ENCODE peak calls at places on chromosomes 6 and 20, in ten cellular contexts. I, E, V, R, A, N, H, Q, L and M are unnamed samples.

GRCh38 chr20:49727473-49727872 is 13.8 kb upstream of the B4GALT5 start:
- DNase-seq in I (no peak), E (no peak), V (no peak), R (no peak), A (no peak), N (no peak), H (no peak), Q (no peak), L (no peak), M (no peak)

GRCh38 chr6:80939936-80940335 is 812.5 kb downstream of the TENT5A start:
- DNase-seq in I (no peak), E (no peak), V (no peak), R (no peak), A (no peak), N (no peak), H (no peak), Q (no peak), L (no peak), M (no peak)

GRCh38 chr6:118678866-118679265 is 27.5 kb upstream of the CEP85L start:
- DNase-seq in I (no peak), E (no peak), V (no peak), R (no peak), A (no peak), N (no peak), H (no peak), Q (no peak), L (no peak), M (no peak)

GRCh38 chr6:159939591-159940016 is 29.3 kb upstream of the IGF2R start:
- DNase-seq in I (no peak), E (no peak), V (no peak), R (no peak), A (no peak), N (no peak), H (no peak), Q (no peak), L (no peak), M (no peak)

GRCh38 chr6:1404066-1404712 is 14.8 kb downstream of the FOXF2 start:
- DNase-seq in I (no peak), E (no peak), V (peak), R (no peak), A (peak), N (no peak), H (no peak), Q (no peak), L (no peak), M (no peak)

GRCh38 chr6:44464527-44465310 is 77.2 kb downstream of the CDC5L start:
- DNase-seq in I (no peak), E (no peak), V (no peak), R (no peak), A (peak), N (no peak), H (no peak), Q (no peak), L (peak), M (peak)

GRCh38 chr20:25462166-25462565 is 54.7 kb downstream of the GINS1 start:
- DNase-seq in I (no peak), E (no peak), V (no peak), R (no peak), A (no peak), N (no peak), H (no peak), Q (no peak), L (no peak), M (no peak)

GRCh38 chr6:4449409-4449808 is 314.0 kb upstream of the ECI2 start:
- DNase-seq in I (no peak), E (no peak), V (no peak), R (no peak), A (no peak), N (no peak), H (no peak), Q (no peak), L (no peak), M (peak)

GRCh38 chr6:26383624-26384417 is 913 bp downstream of the BTN2A2 start:
- DNase-seq in I (peak), E (no peak), V (peak), R (no peak), A (peak), N (no peak), H (no peak), Q (no peak), L (no peak), M (no peak)

GRCh38 chr20:25310921-25311728 is 63.2 kb downstream of the PYGB start:
- DNase-seq in I (no peak), E (no peak), V (peak), R (no peak), A (peak), N (no peak), H (peak), Q (no peak), L (no peak), M (no peak)

GRCh38 chr6:106886922-106887797 is 87.4 kb downstream of the CD24 start:
- DNase-seq in I (no peak), E (no peak), V (no peak), R (no peak), A (no peak), N (no peak), H (no peak), Q (no peak), L (no peak), M (no peak)

GRCh38 chr20:32559753-32560380 is 25.3 kb downstream of the NOL4L start:
- DNase-seq in I (no peak), E (no peak), V (no peak), R (no peak), A (no peak), N (no peak), H (no peak), Q (no peak), L (no peak), M (no peak)

GRCh38 chr20:62724692-62725595 is 16.3 kb downstream of the NTSR1 start:
- DNase-seq in I (no peak), E (no peak), V (no peak), R (no peak), A (no peak), N (no peak), H (peak), Q (no peak), L (no peak), M (no peak)

GRCh38 chr20:32314768-32315167 is 37.3 kb downstream of the KIF3B start:
- DNase-seq in I (no peak), E (no peak), V (no peak), R (no peak), A (no peak), N (no peak), H (no peak), Q (no peak), L (no peak), M (no peak)

GRCh38 chr6:127641905-127642304 is 64.9 kb downstream of the C6orf58 start:
- DNase-seq in I (peak), E (no peak), V (peak), R (no peak), A (peak), N (no peak), H (no peak), Q (no peak), L (no peak), M (no peak)
- TF ChIP-seq CTCF in I (peak), E (no peak), V (peak), R (peak), A (peak), N (peak), H (peak), Q (peak), L (peak), M (peak)

DNA sequence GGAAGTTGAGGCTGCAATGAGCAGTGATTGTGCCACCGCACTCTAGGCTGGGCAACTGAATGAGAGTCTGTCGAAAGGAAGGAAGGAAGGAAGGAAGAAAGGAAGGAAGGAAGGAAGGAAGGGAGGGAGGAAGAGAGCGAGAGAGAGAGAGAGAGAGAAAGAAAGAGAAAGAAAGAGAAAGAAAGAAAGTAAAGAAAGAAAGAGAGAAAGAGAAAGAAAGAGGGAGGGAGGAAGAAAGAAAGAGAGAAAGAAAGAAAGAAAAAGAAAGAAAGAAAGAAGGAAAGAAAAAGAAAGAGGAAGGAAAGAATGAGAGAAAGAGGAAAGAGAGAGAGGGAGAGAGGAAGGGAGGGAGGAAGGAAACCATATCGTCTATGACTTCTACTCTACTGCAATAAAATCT is 60.2 kb downstream of the OPRM1 start:
- DNase-seq in I (no peak), E (no peak), V (no peak), R (no peak), A (no peak), N (no peak), H (no peak), Q (no peak), L (no peak), M (no peak)
- TF ChIP-seq CTCF in I (no peak), E (no peak), V (no peak), R (no peak), A (no peak), N (no peak), H (no peak), Q (no peak), L (no peak), M (no peak)

GRCh38 chr20:36210561-36210960 is 25.7 kb upstream of the AAR2 start:
- DNase-seq in I (no peak), E (no peak), V (no peak), R (peak), A (no peak), N (no peak), H (no peak), Q (no peak), L (no peak), M (no peak)
- TF ChIP-seq CTCF in I (peak), E (no peak), V (no peak), R (peak), A (peak), N (no peak), H (no peak), Q (no peak), L (no peak), M (peak)

GRCh38 chr6:15524736-15525401 is 138.0 kb downstream of the DTNBP1 start:
- DNase-seq in I (no peak), E (peak), V (no peak), R (no peak), A (no peak), N (peak), H (no peak), Q (no peak), L (no peak), M (no peak)
- TF ChIP-seq CTCF in I (no peak), E (no peak), V (no peak), R (no peak), A (no peak), N (no peak), H (no peak), Q (no peak), L (no peak), M (no peak)

GRCh38 chr6:30612213-30612612 is 4.8 kb downstream of the PPP1R10 start:
- DNase-seq in I (no peak), E (no peak), V (peak), R (no peak), A (peak), N (no peak), H (no peak), Q (no peak), L (no peak), M (no peak)
- TF ChIP-seq CTCF in I (peak), E (no peak), V (peak), R (peak), A (peak), N (no peak), H (peak), Q (peak), L (peak), M (peak)

GRCh38 chr6:132728616-132729015 is 14.8 kb upstream of the VNN1 start:
- DNase-seq in I (no peak), E (no peak), V (no peak), R (no peak), A (no peak), N (no peak), H (no peak), Q (no peak), L (no peak), M (no peak)
- TF ChIP-seq CTCF in I (no peak), E (no peak), V (no peak), R (no peak), A (peak), N (no peak), H (no peak), Q (no peak), L (no peak), M (no peak)

GRCh38 chr6:42962096-42962495 is 1.5 kb downstream of the GNMT start:
- DNase-seq in I (no peak), E (no peak), V (no peak), R (no peak), A (no peak), N (no peak), H (no peak), Q (no peak), L (no peak), M (no peak)

GRCh38 chr6:42962502-42963178 is 2.1 kb downstream of the GNMT start:
- DNase-seq in I (no peak), E (no peak), V (no peak), R (no peak), A (no peak), N (no peak), H (no peak), Q (no peak), L (no peak), M (no peak)

GRCh38 chr6:42961020-42961470 is 491 bp downstream of the GNMT start:
- DNase-seq in I (no peak), E (no peak), V (no peak), R (no peak), A (no peak), N (no peak), H (no peak), Q (no peak), L (no peak), M (no peak)

GRCh38 chr6:42963179-42963854 is 2.8 kb downstream of the GNMT start:
- DNase-seq in I (no peak), E (no peak), V (no peak), R (no peak), A (no peak), N (no peak), H (no peak), Q (no peak), L (no peak), M (no peak)

DNA sequence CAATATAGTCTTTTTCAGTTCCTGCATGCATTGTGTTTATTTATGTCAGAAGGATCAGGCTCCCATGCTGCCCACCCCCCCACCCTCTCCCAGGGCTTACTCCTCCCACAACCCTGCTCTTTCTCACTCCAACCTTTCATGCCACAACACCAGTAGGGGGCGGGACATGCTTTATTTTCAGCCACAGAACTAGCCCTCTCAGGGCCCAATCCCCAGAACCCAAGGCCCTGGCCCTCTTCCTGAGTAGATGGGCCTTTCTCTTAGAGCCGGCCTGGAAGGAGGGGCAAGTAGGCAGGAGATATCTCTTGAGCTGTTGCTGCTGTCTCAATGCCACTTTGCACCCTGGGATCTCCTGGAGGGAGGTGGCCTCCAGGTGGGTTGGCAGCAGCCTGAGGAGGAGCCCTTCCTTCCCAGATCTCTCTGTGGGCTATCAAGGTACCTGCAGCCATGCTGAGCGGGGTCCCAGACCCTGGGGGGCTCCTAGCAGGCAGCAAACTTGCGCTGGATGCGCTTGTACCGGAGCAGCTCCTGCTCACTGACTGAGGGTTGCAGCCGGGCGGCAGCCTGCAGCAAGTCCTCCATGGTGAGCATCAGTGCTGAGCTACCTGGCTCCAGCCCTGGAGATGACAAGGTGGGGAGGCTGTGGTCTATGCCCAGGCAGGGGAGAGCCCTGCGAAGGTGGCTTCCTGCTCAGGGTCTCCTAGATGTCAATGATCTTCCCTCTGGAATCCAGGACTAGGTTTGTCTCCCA is 3.5 kb downstream of the GNMT start:
- DNase-seq in I (no peak), E (no peak), V (peak), R (no peak), A (peak), N (no peak), H (no peak), Q (no peak), L (no peak), M (no peak)
- TF ChIP-seq CTCF in I (peak), E (no peak), V (no peak), R (peak), A (peak), N (peak), H (no peak), Q (no peak), L (no peak), M (peak)

DNA sequence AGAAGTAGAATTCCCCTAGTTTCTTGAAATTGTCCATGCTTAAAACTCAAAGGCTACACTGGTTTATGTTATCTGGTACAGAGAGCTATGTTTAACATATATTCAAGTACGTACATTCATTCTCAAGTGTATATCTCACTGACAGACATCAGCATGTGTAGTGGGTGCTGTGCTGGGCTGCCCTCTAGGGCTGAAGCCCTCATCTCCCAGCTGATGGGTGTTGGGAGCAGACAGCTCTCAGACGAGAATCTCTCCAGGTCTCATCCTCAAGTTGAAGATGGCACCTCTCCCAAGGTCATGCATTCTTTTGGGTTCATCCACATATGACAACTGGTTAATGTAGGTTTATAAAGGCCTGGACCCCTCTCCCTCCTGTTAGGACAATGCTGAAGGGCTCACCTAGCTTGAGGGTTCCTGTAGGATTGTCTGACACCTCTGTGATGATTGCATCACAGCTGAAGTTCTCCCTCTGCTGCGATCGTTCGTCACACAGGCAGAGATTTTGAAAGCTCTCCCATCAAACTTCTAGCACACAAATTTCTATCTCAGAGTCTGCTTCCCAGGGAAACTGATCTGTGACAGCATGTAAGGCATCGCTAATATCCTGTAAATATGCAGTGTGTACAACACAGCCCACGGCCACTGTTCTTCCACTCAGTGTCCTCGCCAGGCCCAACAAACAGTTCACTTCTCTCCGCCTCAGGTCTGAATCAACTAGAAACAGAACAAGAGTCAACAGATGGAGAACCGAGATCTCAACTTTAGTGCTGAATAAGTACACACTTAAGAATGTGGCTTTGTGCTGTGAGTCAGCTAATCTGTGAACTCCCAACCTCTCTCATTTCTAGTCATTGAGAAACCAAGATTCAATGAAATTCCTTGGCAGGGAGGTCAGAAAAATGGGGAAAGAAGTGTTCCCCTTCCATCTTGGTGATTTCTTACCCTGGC is 43.2 kb downstream of the PREP start:
- DNase-seq in I (peak), E (no peak), V (peak), R (peak), A (peak), N (no peak), H (no peak), Q (no peak), L (no peak), M (peak)
- TF ChIP-seq CTCF in I (no peak), E (no peak), V (peak), R (no peak), A (no peak), N (no peak), H (no peak), Q (no peak), L (no peak), M (no peak)

GRCh38 chr6:111800468-111800760 is 72.8 kb downstream of the FYN start:
- DNase-seq in I (no peak), E (no peak), V (no peak), R (no peak), A (no peak), N (no peak), H (no peak), Q (no peak), L (no peak), M (no peak)

GRCh38 chr6:111798281-111798725 is 74.9 kb downstream of the FYN start:
- DNase-seq in I (no peak), E (no peak), V (no peak), R (no peak), A (no peak), N (no peak), H (no peak), Q (no peak), L (no peak), M (no peak)

GRCh38 chr6:111802720-111803119 is 70.5 kb downstream of the FYN start:
- DNase-seq in I (no peak), E (no peak), V (no peak), R (no peak), A (no peak), N (no peak), H (no peak), Q (no peak), L (no peak), M (no peak)

GRCh38 chr6:111800821-111801220 is 72.4 kb downstream of the FYN start:
- DNase-seq in I (no peak), E (no peak), V (no peak), R (no peak), A (peak), N (no peak), H (no peak), Q (no peak), L (no peak), M (no peak)

GRCh38 chr6:111799576-111800467 is 73.4 kb downstream of the FYN start:
- DNase-seq in I (no peak), E (no peak), V (no peak), R (no peak), A (no peak), N (no peak), H (no peak), Q (no peak), L (no peak), M (no peak)
- TF ChIP-seq CTCF in I (peak), E (no peak), V (no peak), R (peak), A (peak), N (no peak), H (no peak), Q (no peak), L (no peak), M (peak)

DNA sequence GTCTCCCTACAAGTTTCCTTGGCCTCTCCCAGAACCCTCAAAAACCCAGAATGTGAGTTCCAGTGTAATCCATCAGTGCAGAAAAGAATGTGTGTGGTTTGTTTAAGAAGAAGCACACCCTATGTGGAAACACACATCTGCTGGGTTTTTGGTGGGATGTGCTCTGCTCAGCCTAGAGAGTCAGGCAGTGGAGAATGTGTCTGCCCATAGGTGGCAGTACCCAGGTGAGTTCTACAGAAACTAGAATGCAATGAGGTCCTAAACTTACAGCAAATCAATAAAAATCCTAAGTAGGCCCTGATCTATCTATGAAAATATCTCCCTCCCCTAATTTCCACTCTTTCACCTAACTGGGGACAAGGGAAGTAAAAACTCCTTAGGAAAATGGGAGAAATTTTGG is 437.3 kb downstream of the DHX35 start:
- DNase-seq in I (no peak), E (no peak), V (no peak), R (no peak), A (no peak), N (no peak), H (no peak), Q (no peak), L (no peak), M (no peak)
- TF ChIP-seq CTCF in I (no peak), E (no peak), V (no peak), R (no peak), A (no peak), N (no peak), H (no peak), Q (no peak), L (no peak), M (no peak)